ENCODE peak calls at places on chromosomes 7 and 10, in ten cellular contexts. U is lower leg skin; P is neural crest cell; G is colonic mucosa; L is caudate nucleus; F is activated naive CD8-positive, alpha-beta T cell treated with anti-CD3 and anti-CD28 coated beads, Interleukin-2, amount 50 U/mL, for 24 hours; Y is endodermal cell; S is HT1080; K is NCI-H1105 treated with DMSO at 0.1 percent for 48 hours; Z is occipital lobe. B is an unnamed sample.
A peak's percentile ranks its signal among the peaks of the same experiment; 100 is the strongest.

GRCh38 chr7:158707610-158708009 is 3.0 kb upstream of the NCAPG2 start:
- DNase-seq in U (no peak), P (no peak), G (no peak), L (no peak), F (no peak), Y (peak; percentile 64), S (peak; percentile 36), K (no peak), Z (no peak), B (no peak)

GRCh38 chr7:23343102-23343501 is 44.0 kb downstream of the MALSU1 start:
- DNase-seq in U (no peak), P (no peak), G (no peak), L (no peak), F (no peak), Y (no peak), S (no peak), K (no peak), Z (no peak), B (no peak)

GRCh38 chr10:61138728-61139127 is 194.7 kb upstream of the RHOBTB1 start:
- DNase-seq in U (no peak), P (no peak), G (no peak), L (no peak), F (no peak), Y (no peak), S (no peak), K (no peak), Z (no peak), B (no peak)

GRCh38 chr10:119653209-119653608 is 2.0 kb downstream of the BAG3 start:
- DNase-seq in U (no peak), P (no peak), G (no peak), L (no peak), F (no peak), Y (no peak), S (no peak), K (no peak), Z (no peak), B (no peak)

GRCh38 chr7:45253368-45253767 is 95.8 kb downstream of the RAMP3 start:
- DNase-seq in U (no peak), P (no peak), G (no peak), L (no peak), F (no peak), Y (no peak), S (no peak), K (no peak), Z (no peak), B (no peak)

GRCh38 chr10:7967035-7967434 is 87.5 kb upstream of the GATA3 start:
- DNase-seq in U (no peak), P (no peak), G (no peak), L (no peak), F (no peak), Y (no peak), S (no peak), K (no peak), Z (no peak), B (no peak)

GRCh38 chr10:129622736-129623135 is 155.7 kb downstream of the MGMT start:
- DNase-seq in U (no peak), P (no peak), G (no peak), L (no peak), F (no peak), Y (no peak), S (peak; percentile 32), K (no peak), Z (no peak), B (no peak)

GRCh38 chr7:76340617-76341131 is 18.1 kb downstream of the YWHAG start:
- DNase-seq in U (no peak), P (no peak), G (no peak), L (no peak), F (no peak), Y (no peak), S (peak; percentile 18), K (no peak), Z (no peak), B (no peak)

GRCh38 chr10:100623541-100623940 is 87.8 kb downstream of the HIF1AN start:
- DNase-seq in U (no peak), P (no peak), G (no peak), L (no peak), F (no peak), Y (peak; percentile 47), S (no peak), K (no peak), Z (no peak), B (no peak)

GRCh38 chr7:139753693-139754111 is 24.1 kb downstream of the HIPK2 start:
- DNase-seq in U (no peak), P (no peak), G (peak; percentile 56), L (no peak), F (no peak), Y (peak; percentile 25), S (no peak), K (no peak), Z (no peak), B (no peak)

GRCh38 chr10:130202984-130203617 is 66.9 kb downstream of the GLRX3 start:
- DNase-seq in U (no peak), P (no peak), G (no peak), L (no peak), F (no peak), Y (no peak), S (no peak), K (no peak), Z (no peak), B (no peak)

GRCh38 chr7:93707249-93707648 is 132.7 kb upstream of the CALCR start:
- DNase-seq in U (no peak), P (no peak), G (no peak), L (no peak), F (no peak), Y (no peak), S (no peak), K (no peak), Z (no peak), B (no peak)

GRCh38 chr10:69333205-69333604 is 54.9 kb downstream of the HK1 start:
- DNase-seq in U (peak; percentile 59), P (no peak), G (no peak), L (no peak), F (no peak), Y (peak; percentile 89), S (no peak), K (no peak), Z (no peak), B (no peak)

GRCh38 chr10:43398939-43399871 is 9.8 kb downstream of the HNRNPF start:
- DNase-seq in U (no peak), P (no peak), G (no peak), L (no peak), F (no peak), Y (no peak), S (no peak), K (no peak), Z (no peak), B (no peak)

GRCh38 chr10:133455611-133456031 is 1.9 kb downstream of the SCART1 start:
- DNase-seq in U (peak; percentile 4), P (no peak), G (no peak), L (no peak), F (no peak), Y (no peak), S (no peak), K (no peak), Z (no peak), B (no peak)